ENCODE peak calls at places on chromosomes 12 and 14, in four cellular contexts. A, K, G and N are unnamed samples.

GRCh38 chr12:131034631-131035267 is 81.0 kb downstream of the ADGRD1 start:
- DNase-seq in A (no peak), K (no peak), G (no peak), N (no peak)

GRCh38 chr14:89422181-89422951 is 5.3 kb upstream of the FOXN3 start:
- DNase-seq in A (peak), K (no peak), G (no peak), N (no peak)

GRCh38 chr14:36626150-36626549 is 35.5 kb upstream of the PAX9 start:
- DNase-seq in A (no peak), K (no peak), G (no peak), N (no peak)

GRCh38 chr12:94186461-94187237 is 38.3 kb downstream of the PLXNC1 start:
- DNase-seq in A (no peak), K (peak), G (peak), N (no peak)

GRCh38 chr14:31961881-31962280 is 115.2 kb upstream of the ARHGAP5 start:
- DNase-seq in A (no peak), K (no peak), G (no peak), N (no peak)

GRCh38 chr12:116213885-116214527 is 63.5 kb downstream of the MED13L start:
- DNase-seq in A (no peak), K (no peak), G (no peak), N (no peak)

GRCh38 chr12:118714051-118714460 is 267.3 kb upstream of the SRRM4 start:
- DNase-seq in A (peak), K (peak), G (no peak), N (peak)

GRCh38 chr14:93333631-93334095 is 827 bp upstream of the BTBD7 start:
- DNase-seq in A (no peak), K (no peak), G (no peak), N (no peak)

GRCh38 chr14:32379447-32379846 is 50.3 kb downstream of the AKAP6 start:
- DNase-seq in A (no peak), K (no peak), G (no peak), N (no peak)

GRCh38 chr12:95473440-95473946 is 459 bp upstream of the METAP2 start:
- DNase-seq in A (peak), K (no peak), G (peak), N (peak)

GRCh38 chr12:113961921-113962710 is 4.0 kb downstream of the RBM19 start:
- DNase-seq in A (peak), K (no peak), G (no peak), N (peak)

GRCh38 chr12:2467447-2468195 is 327.1 kb upstream of the FKBP4 start:
- DNase-seq in A (no peak), K (no peak), G (no peak), N (no peak)

GRCh38 chr12:2461645-2462044 is 333.1 kb upstream of the FKBP4 start:
- DNase-seq in A (no peak), K (no peak), G (no peak), N (no peak)

GRCh38 chr12:2461046-2461445 is 333.7 kb upstream of the FKBP4 start:
- DNase-seq in A (no peak), K (no peak), G (no peak), N (no peak)

GRCh38 chr12:2462087-2462486 is 332.7 kb upstream of the FKBP4 start:
- DNase-seq in A (no peak), K (no peak), G (no peak), N (no peak)

GRCh38 chr12:2465681-2466080 is 329.1 kb upstream of the FKBP4 start:
- DNase-seq in A (no peak), K (no peak), G (no peak), N (no peak)
- TF ChIP-seq CTCF in A (no peak), K (no peak), G (no peak), N (no peak)

GRCh38 chr12:121088208-121088585 is 44.5 kb upstream of the P2RX7 start:
- DNase-seq in A (no peak), K (no peak), G (no peak), N (no peak)

GRCh38 chr12:121087467-121088207 is 45.0 kb upstream of the P2RX7 start:
- DNase-seq in A (no peak), K (no peak), G (no peak), N (no peak)

GRCh38 chr12:121085842-121086353 is 46.8 kb upstream of the P2RX7 start:
- DNase-seq in A (no peak), K (no peak), G (no peak), N (no peak)

GRCh38 chr12:121085113-121085841 is 46.2 kb upstream of the OASL start:
- DNase-seq in A (no peak), K (no peak), G (no peak), N (no peak)

GRCh38 chr12:121086896-121087295 is 45.8 kb upstream of the P2RX7 start:
- DNase-seq in A (no peak), K (no peak), G (no peak), N (no peak)
- TF ChIP-seq CTCF in A (no peak), K (no peak), G (no peak), N (no peak)

GRCh38 chr12:132497514-132498405 is 7.8 kb downstream of the FBRSL1 start:
- DNase-seq in A (no peak), K (no peak), G (no peak), N (no peak)
- TF ChIP-seq CTCF in A (no peak), K (no peak), G (no peak), N (no peak)

GRCh38 chr12:37672655-37673260 is 643.8 kb upstream of the ALG10B start:
- DNase-seq in A (peak), K (no peak), G (no peak), N (peak)
- TF ChIP-seq CTCF in A (peak), K (no peak), G (no peak), N (peak)

GRCh38 chr12:44827832-44828438 is 48.2 kb downstream of the NELL2 start:
- DNase-seq in A (no peak), K (no peak), G (no peak), N (no peak)

GRCh38 chr12:44833561-44833960 is 42.6 kb downstream of the NELL2 start:
- DNase-seq in A (no peak), K (no peak), G (no peak), N (no peak)

DNA sequence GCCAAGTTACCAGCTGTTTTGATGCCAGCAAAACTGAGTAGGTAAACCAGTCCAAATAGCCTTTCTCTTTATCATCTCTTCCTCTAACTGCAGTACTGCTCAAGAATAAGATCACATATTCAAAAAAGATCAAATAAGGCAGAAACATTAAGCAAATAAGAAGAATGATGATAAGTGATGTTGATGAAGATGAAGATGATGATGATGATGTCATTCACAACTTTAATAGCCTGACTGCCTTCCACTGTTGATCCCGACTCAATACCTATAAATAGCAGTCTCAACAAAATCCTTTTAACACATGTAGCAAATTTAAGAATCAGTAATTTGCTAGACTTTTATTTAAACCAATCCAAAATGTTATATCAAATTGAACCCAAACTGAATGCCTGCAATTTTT is 47.1 kb downstream of the NELL2 start:
- DNase-seq in A (no peak), K (no peak), G (no peak), N (no peak)
- TF ChIP-seq CTCF in A (no peak), K (no peak), G (no peak), N (no peak)

DNA sequence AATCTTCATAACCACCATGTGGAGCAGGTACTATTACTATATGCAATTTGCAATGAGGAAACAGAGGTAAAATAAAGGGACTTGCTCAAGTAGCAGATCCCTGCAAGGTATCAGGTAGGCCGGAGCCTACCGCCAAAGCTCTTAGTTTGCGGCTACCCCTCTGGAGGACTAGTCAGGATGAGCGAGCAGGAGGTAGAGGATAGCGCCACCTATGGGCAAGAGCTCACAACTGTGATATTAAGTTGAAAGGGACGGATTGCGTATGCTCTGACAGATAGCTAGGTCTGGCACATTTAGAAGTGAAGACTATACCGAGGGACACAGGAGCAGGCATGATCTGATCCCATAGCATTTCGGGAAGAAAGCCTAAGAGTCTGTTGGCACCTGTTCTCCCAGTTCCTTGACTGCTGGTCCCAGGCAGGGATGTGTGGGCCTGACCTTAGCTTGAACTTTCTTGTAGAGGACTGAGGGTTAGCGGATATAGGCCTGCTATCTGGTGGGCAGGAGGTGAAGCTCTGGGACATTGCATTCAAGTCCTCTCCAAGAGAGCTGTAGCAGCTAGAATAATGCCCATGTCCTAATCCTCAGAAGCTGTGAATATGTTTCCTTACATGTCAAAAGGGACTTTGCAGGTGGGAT is 48.0 kb downstream of the SLC17A8 start:
- DNase-seq in A (peak), K (peak), G (no peak), N (peak)
- TF ChIP-seq CTCF in A (peak), K (peak), G (no peak), N (peak)

GRCh38 chr12:32265920-32266319 is 133.4 kb upstream of the FGD4 start:
- DNase-seq in A (no peak), K (no peak), G (no peak), N (no peak)

GRCh38 chr12:32257695-32258496 is 141.5 kb upstream of the FGD4 start:
- DNase-seq in A (no peak), K (no peak), G (no peak), N (no peak)

GRCh38 chr12:32264995-32265394 is 134.4 kb upstream of the FGD4 start:
- DNase-seq in A (no peak), K (no peak), G (no peak), N (no peak)

GRCh38 chr12:32265461-32265860 is 133.9 kb upstream of the FGD4 start:
- DNase-seq in A (no peak), K (no peak), G (no peak), N (no peak)

GRCh38 chr12:32261638-32262037 is 137.7 kb upstream of the FGD4 start:
- DNase-seq in A (no peak), K (no peak), G (no peak), N (no peak)
- TF ChIP-seq CTCF in A (no peak), K (peak), G (no peak), N (no peak)